ENCODE peak calls at places on chromosomes 13 and 19, in ten cellular contexts. One of them, this sample, is unnamed. For H3K27me3, the result is how much of the 10 kb centered on the place peaks cover.

GRCh38 chr13:97226788-97227627 is 4.9 kb downstream of the MBNL2 start:
- DNase-seq in heart right ventricle: no peak
- DNase-seq in naive thymus-derived CD4-positive, alpha-beta T cell: no peak
- DNase-seq in HAP-1: peak
- DNase-seq in left ventricle myocardium inferior: no peak
- DNase-seq in K562: peak
- DNase-seq in psoas muscle: no peak
- DNase-seq in ovary: no peak
- DNase-seq in CD8-positive, alpha-beta T cell: peak
- DNase-seq in PC-3: no peak
- DNase-seq in this sample: peak

GRCh38 chr13:97648171-97648880 is 214.4 kb downstream of the RAP2A start:
- DNase-seq in ovary: no peak
- DNase-seq in K562: no peak
- DNase-seq in HAP-1: no peak
- DNase-seq in PC-3: no peak
- DNase-seq in left ventricle myocardium inferior: no peak
- DNase-seq in heart right ventricle: no peak
- DNase-seq in psoas muscle: no peak
- DNase-seq in CD8-positive, alpha-beta T cell: no peak
- DNase-seq in naive thymus-derived CD4-positive, alpha-beta T cell: no peak
- DNase-seq in this sample: no peak

GRCh38 chr13:35157143-35157755 is 215.2 kb downstream of the NBEA start:
- DNase-seq in left ventricle myocardium inferior: no peak
- DNase-seq in ovary: no peak
- DNase-seq in K562: peak
- DNase-seq in heart right ventricle: peak
- DNase-seq in psoas muscle: no peak
- DNase-seq in PC-3: peak
- DNase-seq in HAP-1: peak
- DNase-seq in CD8-positive, alpha-beta T cell: no peak
- DNase-seq in naive thymus-derived CD4-positive, alpha-beta T cell: no peak
- DNase-seq in this sample: peak

GRCh38 chr13:34017231-34017630 is 199.3 kb downstream of the RFC3 start:
- DNase-seq in heart right ventricle: no peak
- DNase-seq in naive thymus-derived CD4-positive, alpha-beta T cell: no peak
- DNase-seq in PC-3: peak
- DNase-seq in left ventricle myocardium inferior: no peak
- DNase-seq in ovary: no peak
- DNase-seq in CD8-positive, alpha-beta T cell: no peak
- DNase-seq in HAP-1: no peak
- DNase-seq in psoas muscle: no peak
- DNase-seq in K562: no peak
- DNase-seq in this sample: no peak

GRCh38 chr13:39587939-39588338 is 15.1 kb downstream of the LHFPL6 start:
- DNase-seq in CD8-positive, alpha-beta T cell: no peak
- DNase-seq in K562: no peak
- DNase-seq in heart right ventricle: no peak
- DNase-seq in PC-3: no peak
- DNase-seq in left ventricle myocardium inferior: no peak
- DNase-seq in ovary: no peak
- DNase-seq in naive thymus-derived CD4-positive, alpha-beta T cell: no peak
- DNase-seq in psoas muscle: no peak
- DNase-seq in HAP-1: no peak
- DNase-seq in this sample: no peak

GRCh38 chr13:111344471-111345191 is 24.2 kb downstream of the TEX29 start:
- DNase-seq in K562: peak
- DNase-seq in PC-3: peak
- DNase-seq in left ventricle myocardium inferior: no peak
- DNase-seq in CD8-positive, alpha-beta T cell: no peak
- DNase-seq in heart right ventricle: no peak
- DNase-seq in HAP-1: peak
- DNase-seq in naive thymus-derived CD4-positive, alpha-beta T cell: no peak
- DNase-seq in psoas muscle: peak
- DNase-seq in ovary: no peak
- DNase-seq in this sample: peak

GRCh38 chr19:45255611-45256157 is 4.6 kb downstream of the MARK4 start:
- DNase-seq in CD8-positive, alpha-beta T cell: no peak
- DNase-seq in HAP-1: no peak
- DNase-seq in psoas muscle: no peak
- DNase-seq in left ventricle myocardium inferior: no peak
- DNase-seq in naive thymus-derived CD4-positive, alpha-beta T cell: no peak
- DNase-seq in ovary: no peak
- DNase-seq in K562: peak
- DNase-seq in heart right ventricle: no peak
- DNase-seq in PC-3: no peak
- DNase-seq in this sample: no peak

GRCh38 chr13:81670048-81670447 is 1329.1 kb upstream of the SPRY2 start:
- DNase-seq in K562: no peak
- DNase-seq in naive thymus-derived CD4-positive, alpha-beta T cell: no peak
- DNase-seq in PC-3: no peak
- DNase-seq in ovary: no peak
- DNase-seq in CD8-positive, alpha-beta T cell: no peak
- DNase-seq in psoas muscle: no peak
- DNase-seq in left ventricle myocardium inferior: no peak
- DNase-seq in HAP-1: no peak
- DNase-seq in heart right ventricle: no peak
- DNase-seq in this sample: no peak

GRCh38 chr13:56850852-56851251 is 289.9 kb upstream of the PRR20A start:
- DNase-seq in PC-3: no peak
- DNase-seq in HAP-1: no peak
- DNase-seq in left ventricle myocardium inferior: no peak
- DNase-seq in K562: no peak
- DNase-seq in naive thymus-derived CD4-positive, alpha-beta T cell: no peak
- DNase-seq in heart right ventricle: no peak
- DNase-seq in psoas muscle: no peak
- DNase-seq in CD8-positive, alpha-beta T cell: no peak
- DNase-seq in ovary: no peak
- DNase-seq in this sample: no peak

GRCh38 chr19:35992902-35993765 is 1.9 kb upstream of the SDHAF1 start:
- DNase-seq in heart right ventricle: no peak
- DNase-seq in ovary: no peak
- DNase-seq in CD8-positive, alpha-beta T cell: no peak
- DNase-seq in K562: no peak
- DNase-seq in left ventricle myocardium inferior: no peak
- DNase-seq in PC-3: no peak
- DNase-seq in psoas muscle: no peak
- DNase-seq in naive thymus-derived CD4-positive, alpha-beta T cell: no peak
- DNase-seq in HAP-1: no peak
- DNase-seq in this sample: no peak

GRCh38 chr13:43942301-43942700 is 62.6 kb downstream of the LACC1 start:
- DNase-seq in left ventricle myocardium inferior: no peak
- DNase-seq in PC-3: peak
- DNase-seq in HAP-1: no peak
- DNase-seq in psoas muscle: no peak
- DNase-seq in CD8-positive, alpha-beta T cell: no peak
- DNase-seq in naive thymus-derived CD4-positive, alpha-beta T cell: no peak
- DNase-seq in heart right ventricle: no peak
- DNase-seq in ovary: no peak
- DNase-seq in K562: no peak
- DNase-seq in this sample: no peak

DNA sequence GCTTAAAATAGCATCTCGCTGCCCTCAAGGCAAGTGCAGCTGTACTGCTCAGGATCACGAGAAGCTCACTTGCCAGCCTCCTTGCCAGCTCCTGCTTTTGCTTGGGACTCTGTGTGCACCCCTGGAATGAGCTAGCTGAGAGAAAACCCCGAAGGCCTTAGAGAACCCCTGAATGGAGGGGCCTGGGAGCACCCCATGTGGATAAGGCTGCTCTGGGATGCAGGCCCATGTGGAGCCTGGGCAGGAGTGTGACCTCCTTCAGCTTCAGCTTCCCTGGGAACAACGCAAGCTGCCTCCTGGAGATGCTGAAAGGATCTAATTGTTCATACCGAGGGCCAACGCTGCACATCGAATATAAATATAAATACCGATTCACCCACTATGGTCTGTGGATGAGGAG is 109.2 kb downstream of the HSPH1 start:
- DNase-seq in CD8-positive, alpha-beta T cell: no peak
- DNase-seq in K562: no peak
- DNase-seq in HAP-1: no peak
- DNase-seq in PC-3: no peak
- DNase-seq in psoas muscle: no peak
- DNase-seq in ovary: no peak
- DNase-seq in heart right ventricle: no peak
- DNase-seq in naive thymus-derived CD4-positive, alpha-beta T cell: no peak
- DNase-seq in left ventricle myocardium inferior: no peak
- DNase-seq in this sample: no peak
- H3K27me3 ChIP-seq in CD8-positive, alpha-beta T cell: under half
- H3K27me3 ChIP-seq in K562: under half
- H3K27me3 ChIP-seq in HAP-1: under half
- H3K27me3 ChIP-seq in PC-3: under half
- H3K27me3 ChIP-seq in psoas muscle: under half
- H3K27me3 ChIP-seq in ovary: under half
- H3K27me3 ChIP-seq in heart right ventricle: under half
- H3K27me3 ChIP-seq in naive thymus-derived CD4-positive, alpha-beta T cell: under half
- H3K27me3 ChIP-seq in left ventricle myocardium inferior: under half
- H3K27me3 ChIP-seq in this sample: under half

GRCh38 chr19:1466461-1467227 is 12.4 kb downstream of the C19orf25 start:
- DNase-seq in K562: no peak
- DNase-seq in PC-3: no peak
- DNase-seq in left ventricle myocardium inferior: no peak
- DNase-seq in heart right ventricle: no peak
- DNase-seq in CD8-positive, alpha-beta T cell: no peak
- DNase-seq in naive thymus-derived CD4-positive, alpha-beta T cell: no peak
- DNase-seq in ovary: no peak
- DNase-seq in HAP-1: no peak
- DNase-seq in psoas muscle: peak
- DNase-seq in this sample: no peak
- H3K27me3 ChIP-seq in K562: under half
- H3K27me3 ChIP-seq in PC-3: under half
- H3K27me3 ChIP-seq in left ventricle myocardium inferior: half or more
- H3K27me3 ChIP-seq in heart right ventricle: half or more
- H3K27me3 ChIP-seq in CD8-positive, alpha-beta T cell: under half
- H3K27me3 ChIP-seq in naive thymus-derived CD4-positive, alpha-beta T cell: under half
- H3K27me3 ChIP-seq in ovary: under half
- H3K27me3 ChIP-seq in HAP-1: under half
- H3K27me3 ChIP-seq in psoas muscle: half or more
- H3K27me3 ChIP-seq in this sample: half or more

DNA sequence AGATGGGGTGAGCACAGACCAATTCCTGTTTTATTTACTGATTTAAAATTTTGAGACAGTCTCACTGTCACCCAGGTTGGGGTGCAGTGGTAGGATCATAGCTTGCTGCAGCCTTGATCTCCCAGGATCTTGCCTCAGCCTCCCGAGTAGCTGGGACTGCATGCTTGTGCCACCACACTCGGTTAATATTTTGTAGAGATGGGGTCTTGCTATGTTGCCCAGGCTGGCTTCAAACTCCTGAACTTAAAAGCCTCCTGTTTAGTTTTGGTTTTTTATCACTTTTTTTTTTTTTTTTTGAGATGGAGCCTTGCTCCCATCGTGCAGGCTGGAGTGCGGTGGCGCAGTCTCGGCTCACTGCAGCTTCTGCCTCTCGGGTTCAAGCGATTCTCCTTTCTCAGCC is 4.7 kb downstream of the UBA52 start:
- DNase-seq in left ventricle myocardium inferior: no peak
- DNase-seq in heart right ventricle: no peak
- DNase-seq in K562: no peak
- DNase-seq in ovary: no peak
- DNase-seq in psoas muscle: no peak
- DNase-seq in HAP-1: no peak
- DNase-seq in naive thymus-derived CD4-positive, alpha-beta T cell: no peak
- DNase-seq in PC-3: no peak
- DNase-seq in CD8-positive, alpha-beta T cell: no peak
- DNase-seq in this sample: no peak
- H3K27me3 ChIP-seq in left ventricle myocardium inferior: under half
- H3K27me3 ChIP-seq in heart right ventricle: under half
- H3K27me3 ChIP-seq in K562: under half
- H3K27me3 ChIP-seq in ovary: under half
- H3K27me3 ChIP-seq in psoas muscle: under half
- H3K27me3 ChIP-seq in HAP-1: under half
- H3K27me3 ChIP-seq in naive thymus-derived CD4-positive, alpha-beta T cell: under half
- H3K27me3 ChIP-seq in PC-3: under half
- H3K27me3 ChIP-seq in CD8-positive, alpha-beta T cell: under half
- H3K27me3 ChIP-seq in this sample: under half

DNA sequence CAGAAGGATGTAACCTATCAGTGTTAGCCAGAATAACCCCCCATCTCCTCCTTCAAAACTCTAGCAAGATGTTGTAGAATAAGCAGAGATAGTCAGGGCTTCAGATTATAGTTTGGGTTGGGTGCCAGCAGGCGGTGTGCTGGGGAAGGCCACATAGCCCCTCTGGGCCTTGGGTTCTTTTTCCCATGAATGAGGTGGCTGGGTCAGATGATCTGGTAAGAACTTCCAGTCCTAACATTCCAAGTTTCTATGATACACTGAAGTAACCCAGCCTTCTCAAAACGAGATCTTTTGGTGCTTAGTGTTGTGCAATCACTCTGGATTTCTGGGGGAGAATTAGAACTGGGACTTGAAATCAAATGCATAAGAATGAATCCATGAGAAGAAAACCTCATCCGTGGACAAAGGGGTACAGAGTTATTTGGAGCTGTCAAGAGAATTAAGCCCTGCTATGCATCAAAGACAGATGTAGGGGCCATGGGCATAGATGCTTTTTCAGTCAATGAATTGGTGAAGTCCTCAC is 810 bp downstream of the CBY2 start:
- DNase-seq in heart right ventricle: no peak
- DNase-seq in PC-3: no peak
- DNase-seq in HAP-1: no peak
- DNase-seq in naive thymus-derived CD4-positive, alpha-beta T cell: no peak
- DNase-seq in left ventricle myocardium inferior: no peak
- DNase-seq in K562: no peak
- DNase-seq in ovary: no peak
- DNase-seq in psoas muscle: no peak
- DNase-seq in CD8-positive, alpha-beta T cell: no peak
- DNase-seq in this sample: no peak
- H3K27me3 ChIP-seq in heart right ventricle: under half
- H3K27me3 ChIP-seq in PC-3: under half
- H3K27me3 ChIP-seq in HAP-1: under half
- H3K27me3 ChIP-seq in naive thymus-derived CD4-positive, alpha-beta T cell: under half
- H3K27me3 ChIP-seq in left ventricle myocardium inferior: under half
- H3K27me3 ChIP-seq in K562: under half
- H3K27me3 ChIP-seq in ovary: under half
- H3K27me3 ChIP-seq in psoas muscle: under half
- H3K27me3 ChIP-seq in CD8-positive, alpha-beta T cell: under half
- H3K27me3 ChIP-seq in this sample: under half

GRCh38 chr13:27789495-27790303 is 2.6 kb upstream of the GSX1 start:
- DNase-seq in psoas muscle: no peak
- DNase-seq in K562: no peak
- DNase-seq in CD8-positive, alpha-beta T cell: no peak
- DNase-seq in left ventricle myocardium inferior: no peak
- DNase-seq in ovary: no peak
- DNase-seq in naive thymus-derived CD4-positive, alpha-beta T cell: no peak
- DNase-seq in PC-3: no peak
- DNase-seq in heart right ventricle: no peak
- DNase-seq in HAP-1: no peak
- DNase-seq in this sample: no peak
- H3K27me3 ChIP-seq in psoas muscle: under half
- H3K27me3 ChIP-seq in K562: under half
- H3K27me3 ChIP-seq in CD8-positive, alpha-beta T cell: under half
- H3K27me3 ChIP-seq in left ventricle myocardium inferior: half or more
- H3K27me3 ChIP-seq in ovary: under half
- H3K27me3 ChIP-seq in naive thymus-derived CD4-positive, alpha-beta T cell: under half
- H3K27me3 ChIP-seq in PC-3: under half
- H3K27me3 ChIP-seq in heart right ventricle: half or more
- H3K27me3 ChIP-seq in HAP-1: half or more
- H3K27me3 ChIP-seq in this sample: half or more

DNA sequence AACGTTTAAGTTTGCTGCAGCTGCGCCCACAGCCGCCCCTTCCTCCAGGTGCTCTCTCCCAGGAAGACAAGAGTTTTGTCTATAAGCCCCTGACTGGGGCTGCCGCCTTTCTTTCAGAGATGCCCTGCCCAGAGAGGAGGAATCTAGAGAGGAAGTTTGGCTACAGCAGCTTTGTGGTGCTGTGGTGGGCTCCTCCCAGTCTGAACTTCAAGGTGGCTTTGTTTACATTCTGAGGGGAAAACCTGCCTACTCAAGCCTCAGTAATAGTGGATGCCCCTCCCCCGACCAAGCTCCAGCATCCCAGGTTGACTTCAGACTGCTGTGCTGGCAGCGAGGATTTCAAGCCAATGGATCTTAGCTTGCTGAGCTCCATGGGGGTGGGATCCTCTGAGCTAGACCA is 6.4 kb upstream of the ERICH6B start:
- DNase-seq in PC-3: no peak
- DNase-seq in naive thymus-derived CD4-positive, alpha-beta T cell: no peak
- DNase-seq in ovary: no peak
- DNase-seq in HAP-1: no peak
- DNase-seq in left ventricle myocardium inferior: no peak
- DNase-seq in K562: no peak
- DNase-seq in psoas muscle: no peak
- DNase-seq in heart right ventricle: no peak
- DNase-seq in CD8-positive, alpha-beta T cell: no peak
- DNase-seq in this sample: no peak
- H3K27me3 ChIP-seq in PC-3: under half
- H3K27me3 ChIP-seq in naive thymus-derived CD4-positive, alpha-beta T cell: under half
- H3K27me3 ChIP-seq in ovary: under half
- H3K27me3 ChIP-seq in HAP-1: under half
- H3K27me3 ChIP-seq in left ventricle myocardium inferior: half or more
- H3K27me3 ChIP-seq in K562: under half
- H3K27me3 ChIP-seq in psoas muscle: under half
- H3K27me3 ChIP-seq in heart right ventricle: half or more
- H3K27me3 ChIP-seq in CD8-positive, alpha-beta T cell: under half
- H3K27me3 ChIP-seq in this sample: under half